ENCODE peak calls at places on chromosomes 5 and 9, in six cellular contexts. N is CD8-positive, alpha-beta T cell; S is GM12878; O is pancreas; B is PC-9; K is adrenal gland. J is an unnamed sample.

GRCh38 chr5:179314606-179315355 is 30.5 kb downstream of the ADAMTS2 start:
- DNase-seq in N (no peak), S (no peak), O (peak), B (no peak), K (no peak), J (no peak)

GRCh38 chr9:10000669-10001068 is 612.1 kb downstream of the PTPRD start:
- DNase-seq in N (no peak), S (no peak), O (no peak), B (no peak), K (no peak), J (no peak)

GRCh38 chr5:1660511-1660910 is 136.8 kb upstream of the LPCAT1 start:
- DNase-seq in N (no peak), S (no peak), O (peak), B (no peak), K (peak), J (no peak)

GRCh38 chr5:173016621-173017046 is 33.1 kb downstream of the ATP6V0E1 start:
- DNase-seq in N (no peak), S (no peak), O (no peak), B (peak), K (peak), J (peak)

GRCh38 chr9:108468364-108468763 is 387.4 kb downstream of the ACTL7B start:
- DNase-seq in N (no peak), S (no peak), O (no peak), B (peak), K (peak), J (no peak)

GRCh38 chr9:121240394-121241145 is 27.4 kb upstream of the GSN start:
- DNase-seq in N (no peak), S (no peak), O (no peak), B (no peak), K (no peak), J (no peak)

GRCh38 chr5:89584339-89584956 is 701.5 kb upstream of the MEF2C start:
- DNase-seq in N (no peak), S (no peak), O (no peak), B (no peak), K (no peak), J (peak)

GRCh38 chr9:3912817-3913216 is 387.0 kb upstream of the RFX3 start:
- DNase-seq in N (no peak), S (no peak), O (no peak), B (no peak), K (no peak), J (no peak)

GRCh38 chr9:110427497-110428104 is 89.9 kb upstream of the TXNDC8 start:
- DNase-seq in N (no peak), S (no peak), O (peak), B (peak), K (peak), J (peak)

GRCh38 chr5:154511984-154512383 is 34.0 kb upstream of the HAND1 start:
- DNase-seq in N (no peak), S (no peak), O (no peak), B (no peak), K (no peak), J (no peak)

GRCh38 chr5:15693036-15693728 is 193.2 kb downstream of the FBXL7 start:
- DNase-seq in N (no peak), S (no peak), O (no peak), B (no peak), K (no peak), J (no peak)

GRCh38 chr9:5838884-5839571 is 6.1 kb upstream of the ERMP1 start:
- DNase-seq in N (no peak), S (no peak), O (no peak), B (peak), K (peak), J (peak)

GRCh38 chr9:116087751-116088194 is 65.8 kb upstream of the PAPPA start:
- DNase-seq in N (no peak), S (no peak), O (no peak), B (peak), K (no peak), J (no peak)

GRCh38 chr9:105390901-105391300 is 56.9 kb upstream of the FSD1L start:
- DNase-seq in N (no peak), S (no peak), O (no peak), B (no peak), K (no peak), J (no peak)

GRCh38 chr5:129609710-129610109 is 138.2 kb upstream of the MINAR2 start:
- DNase-seq in N (no peak), S (no peak), O (no peak), B (no peak), K (no peak), J (no peak)

GRCh38 chr9:114396558-114397218 is 8.9 kb upstream of the AKNA start:
- DNase-seq in N (no peak), S (no peak), O (no peak), B (no peak), K (no peak), J (no peak)

GRCh38 chr9:124353811-124354274 is 61.4 kb downstream of the PSMB7 start:
- DNase-seq in N (no peak), S (no peak), O (no peak), B (no peak), K (no peak), J (no peak)

GRCh38 chr5:30100148-30100547 is 1093.3 kb upstream of the CDH6 start:
- DNase-seq in N (no peak), S (no peak), O (no peak), B (no peak), K (no peak), J (no peak)

GRCh38 chr9:4011062-4011461 is 288.8 kb downstream of the GLIS3 start:
- DNase-seq in N (no peak), S (no peak), O (no peak), B (no peak), K (no peak), J (no peak)

GRCh38 chr5:115377468-115378217 is 81.2 kb upstream of the CCDC112 start:
- DNase-seq in N (no peak), S (peak), O (no peak), B (no peak), K (no peak), J (peak)

GRCh38 chr5:52638732-52639131 is 149.0 kb upstream of the ITGA1 start:
- DNase-seq in N (no peak), S (no peak), O (no peak), B (no peak), K (no peak), J (peak)

GRCh38 chr5:24918676-24919075 is 273.9 kb upstream of the CDH10 start:
- DNase-seq in N (no peak), S (no peak), O (no peak), B (no peak), K (no peak), J (no peak)

GRCh38 chr9:38233343-38233742 is 159.2 kb upstream of the ALDH1B1 start:
- DNase-seq in N (no peak), S (no peak), O (no peak), B (no peak), K (no peak), J (no peak)

GRCh38 chr9:121292801-121293241 is 24.9 kb downstream of the GSN start:
- DNase-seq in N (no peak), S (no peak), O (no peak), B (no peak), K (no peak), J (no peak)

GRCh38 chr9:137740311-137740710 is 121.5 kb downstream of the EHMT1 start:
- DNase-seq in N (no peak), S (no peak), O (no peak), B (no peak), K (no peak), J (no peak)

GRCh38 chr9:114825126-114825525 is 19.3 kb upstream of the TNFSF15 start:
- DNase-seq in N (no peak), S (no peak), O (no peak), B (no peak), K (no peak), J (no peak)

GRCh38 chr9:135039266-135039870 is 48.1 kb upstream of the OLFM1 start:
- DNase-seq in N (no peak), S (no peak), O (peak), B (no peak), K (no peak), J (no peak)

GRCh38 chr9:3740690-3741419 is 215.1 kb upstream of the RFX3 start:
- DNase-seq in N (no peak), S (no peak), O (no peak), B (peak), K (no peak), J (peak)

GRCh38 chr5:54295658-54296276 is 14.6 kb downstream of the ARL15 start:
- DNase-seq in N (no peak), S (no peak), O (no peak), B (no peak), K (no peak), J (no peak)

GRCh38 chr5:123207852-123208251 is 118.8 kb downstream of the PRDM6 start:
- DNase-seq in N (no peak), S (no peak), O (no peak), B (no peak), K (no peak), J (no peak)

GRCh38 chr5:168085321-168086040 is 206.0 kb upstream of the WWC1 start:
- DNase-seq in N (no peak), S (no peak), O (no peak), B (no peak), K (no peak), J (no peak)

GRCh38 chr5:141585594-141585993 is 33.2 kb downstream of the DIAPH1 start:
- DNase-seq in N (no peak), S (no peak), O (no peak), B (no peak), K (no peak), J (no peak)

DNA sequence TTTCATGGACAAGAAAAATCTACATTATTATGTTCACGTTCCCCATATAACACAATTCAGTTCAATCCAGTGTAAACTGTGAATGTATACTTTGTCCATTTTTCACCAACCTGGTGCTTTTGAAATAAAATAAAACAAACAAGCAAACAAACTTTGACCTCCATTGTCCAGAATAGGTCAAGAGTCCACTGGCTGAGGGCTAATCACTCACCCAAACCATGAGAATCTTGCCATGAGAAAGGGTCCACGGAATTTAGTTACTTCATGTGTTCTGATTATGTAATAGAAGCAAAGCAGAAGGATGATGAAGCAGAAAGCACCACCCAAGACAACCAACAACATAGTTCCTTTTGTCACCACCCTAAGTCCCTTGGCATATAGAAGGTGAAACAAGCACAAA is 28.7 kb downstream of the DIAPH1 start:
- DNase-seq in N (no peak), S (no peak), O (no peak), B (no peak), K (no peak), J (no peak)
- H3K27ac ChIP-seq in N (no peak), S (no peak), O (no peak), B (no peak), K (no peak), J (no peak)

DNA sequence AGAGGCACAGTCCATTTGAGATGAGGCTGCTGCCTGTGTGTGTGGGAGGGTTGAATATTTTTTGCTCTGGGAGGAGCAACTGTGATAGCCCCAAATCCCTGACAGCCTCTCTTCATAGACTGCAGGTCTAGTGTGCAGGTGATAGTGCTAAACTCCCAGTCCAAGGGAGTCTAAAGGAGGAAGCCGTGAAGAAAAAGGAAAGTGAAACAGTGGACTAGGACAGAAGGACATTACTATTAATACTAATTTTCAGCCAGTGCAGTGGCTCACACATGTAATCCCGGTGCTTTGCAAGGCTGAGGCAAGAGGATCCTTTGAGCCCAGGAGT is 295.0 kb downstream of the PDE4D start:
- DNase-seq in N (no peak), S (no peak), O (no peak), B (peak), K (no peak), J (no peak)
- TF ChIP-seq CTCF in N (no peak), S (no peak), O (no peak), B (no peak), K (no peak), J (no peak)

DNA sequence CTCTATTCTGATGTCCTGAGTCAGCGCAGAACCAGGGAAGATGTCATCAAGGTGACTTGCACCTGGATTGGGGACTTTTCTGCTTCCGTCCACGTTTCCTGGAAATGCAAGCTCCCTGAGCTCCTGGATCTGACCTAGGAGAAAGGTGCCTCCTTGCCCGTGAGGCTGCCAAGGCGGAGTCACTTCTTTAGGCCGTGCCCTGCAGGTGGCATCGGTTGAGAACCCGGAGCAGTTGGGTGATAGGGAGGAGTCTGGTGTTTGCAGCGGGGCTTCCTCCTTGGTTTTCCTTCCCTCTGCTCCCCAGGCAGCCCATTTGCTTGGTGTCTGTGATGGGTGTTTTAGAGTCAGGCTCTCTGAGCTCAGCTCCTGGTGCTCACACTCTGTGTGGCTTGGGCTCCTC is 15.2 kb downstream of the NANS start:
- DNase-seq in N (no peak), S (no peak), O (no peak), B (no peak), K (no peak), J (no peak)
- H3K27ac ChIP-seq in N (no peak), S (no peak), O (no peak), B (peak), K (no peak), J (no peak)

DNA sequence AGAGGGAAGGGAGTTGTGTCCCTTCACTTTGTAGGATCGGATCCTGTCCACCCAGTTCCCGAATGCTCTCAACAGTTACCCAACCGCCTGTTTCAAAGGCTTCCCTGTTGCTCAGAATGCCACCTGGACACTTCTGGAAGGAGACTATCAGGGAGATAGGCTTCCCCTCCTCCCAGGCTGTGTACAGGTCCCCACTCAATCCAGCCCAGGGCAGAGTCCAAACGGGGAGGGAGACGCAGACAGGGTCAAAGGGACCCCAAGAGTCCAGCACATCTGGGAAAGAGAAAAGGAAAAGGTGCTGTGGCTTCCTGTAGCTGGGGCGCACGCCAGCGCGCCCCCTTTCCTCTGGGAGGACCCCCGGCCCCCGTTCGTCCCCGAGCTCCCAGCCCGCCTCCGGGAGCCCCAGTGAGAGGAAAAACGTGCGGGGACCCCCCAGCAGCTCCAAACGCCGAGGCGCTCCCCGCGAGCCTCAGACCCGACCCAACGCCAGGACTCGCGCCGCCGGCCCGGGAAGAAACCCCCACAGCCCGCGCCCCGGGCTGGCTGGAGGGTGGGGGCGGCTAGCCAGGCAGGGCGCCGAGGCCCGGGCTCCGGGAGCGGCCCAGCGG is 640 bp downstream of the SURF4 start:
- DNase-seq in N (peak), S (no peak), O (peak), B (peak), K (peak), J (no peak)
- TF ChIP-seq CTCF in N (no peak), S (no peak), O (no peak), B (no peak), K (no peak), J (peak)

GRCh38 chr9:20032413-20033006 is 243.7 kb upstream of the SLC24A2 start:
- DNase-seq in N (no peak), S (no peak), O (no peak), B (no peak), K (no peak), J (no peak)
- H3K27ac ChIP-seq in N (no peak), S (no peak), O (no peak), B (no peak), K (no peak), J (no peak)

DNA sequence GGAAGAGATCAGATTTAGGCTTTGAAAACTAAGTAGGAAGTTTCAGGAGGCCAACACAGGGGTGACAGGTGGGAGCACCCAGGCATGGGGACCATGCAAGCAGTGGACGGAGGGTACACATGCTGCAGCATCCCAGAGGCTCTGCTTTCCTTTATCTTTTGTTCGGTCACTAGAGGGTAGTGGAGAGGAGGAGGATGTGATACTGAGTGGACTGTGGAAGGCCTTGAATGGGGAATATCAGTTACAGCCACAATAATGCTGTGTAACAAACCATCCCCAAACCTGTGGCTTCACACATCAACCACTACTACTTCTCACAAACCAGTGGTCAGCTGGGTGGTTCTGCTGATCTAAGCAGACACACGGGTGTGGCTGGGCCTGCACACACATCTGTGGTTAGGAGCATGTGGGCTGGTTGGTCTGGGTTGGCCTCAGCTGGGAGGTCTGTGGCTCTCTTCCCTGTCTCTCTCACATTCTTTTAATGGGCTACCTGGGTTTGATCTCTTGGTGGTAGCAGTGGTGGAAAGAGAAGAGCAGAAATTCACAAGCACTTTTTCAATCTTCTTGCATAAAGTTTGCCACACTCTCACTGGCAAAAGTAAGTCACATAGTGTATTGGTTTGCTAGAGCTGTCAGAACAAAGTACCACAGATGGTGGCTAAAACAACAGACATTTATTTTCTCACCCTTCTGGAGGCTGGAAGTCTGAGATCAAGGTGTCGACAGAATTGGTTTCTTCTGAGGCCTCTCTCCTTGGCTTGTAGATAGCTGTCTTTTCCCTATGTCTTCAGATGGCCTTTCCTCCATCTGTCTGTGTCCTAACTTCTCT is 238.7 kb downstream of the AGTPBP1 start:
- DNase-seq in N (no peak), S (no peak), O (no peak), B (no peak), K (no peak), J (no peak)
- TF ChIP-seq CTCF in N (no peak), S (no peak), O (no peak), B (no peak), K (no peak), J (no peak)

GRCh38 chr9:112125961-112126388 is 49.1 kb downstream of the SUSD1 start:
- DNase-seq in N (no peak), S (no peak), O (no peak), B (no peak), K (no peak), J (no peak)
- H3K27ac ChIP-seq in N (no peak), S (no peak), O (no peak), B (peak), K (no peak), J (no peak)

J was measured in foreskin keratinocyte.